ENCODE peak calls at places on chromosomes 1 and 21, in seven cellular contexts. One of them, this sample, is unnamed.
A peak's percentile ranks its signal among the peaks of the same experiment; 100 is the strongest.

GRCh38 chr1:63790989-63791388 is 17.2 kb downstream of the ROR1 start:
- DNase-seq in K562: no peak
- DNase-seq in mesendoderm: no peak
- DNase-seq in H9: no peak
- DNase-seq in IMR-90: no peak
- DNase-seq in neuronal stem cell: no peak
- DNase-seq in NT2/D1: no peak
- DNase-seq in this sample: no peak

GRCh38 chr1:219900201-219900600 is 28.2 kb downstream of the SLC30A10 start:
- DNase-seq in neuronal stem cell: no peak
- DNase-seq in mesendoderm: no peak
- DNase-seq in IMR-90: no peak
- DNase-seq in H9: no peak
- DNase-seq in K562: no peak
- DNase-seq in NT2/D1: no peak
- DNase-seq in this sample: no peak

GRCh38 chr1:178472531-178472930 is 24.2 kb downstream of the CLEC20A start:
- DNase-seq in H9: no peak
- DNase-seq in mesendoderm: no peak
- DNase-seq in K562: no peak
- DNase-seq in neuronal stem cell: no peak
- DNase-seq in NT2/D1: no peak
- DNase-seq in IMR-90: no peak
- DNase-seq in this sample: no peak

GRCh38 chr1:81803423-81804103 is 2.8 kb downstream of the ADGRL2 start:
- DNase-seq in H9: peak; percentile 40
- DNase-seq in IMR-90: peak; percentile 2
- DNase-seq in NT2/D1: peak; percentile 56
- DNase-seq in neuronal stem cell: peak; percentile 77
- DNase-seq in K562: no peak
- DNase-seq in mesendoderm: peak; percentile 88
- DNase-seq in this sample: no peak

GRCh38 chr1:178417858-178418257 is 78.9 kb downstream of the CLEC20A start:
- DNase-seq in neuronal stem cell: no peak
- DNase-seq in K562: no peak
- DNase-seq in NT2/D1: no peak
- DNase-seq in IMR-90: peak; percentile 91
- DNase-seq in H9: no peak
- DNase-seq in mesendoderm: no peak
- DNase-seq in this sample: no peak

GRCh38 chr1:162530318-162530984 is 31.1 kb upstream of the UAP1 start:
- DNase-seq in K562: no peak
- DNase-seq in NT2/D1: peak; percentile 39
- DNase-seq in mesendoderm: peak; percentile 70
- DNase-seq in IMR-90: peak; percentile 22
- DNase-seq in H9: peak; percentile 67
- DNase-seq in neuronal stem cell: peak; percentile 15
- DNase-seq in this sample: no peak

GRCh38 chr1:74799119-74799518 is 66.2 kb downstream of the TYW3 start:
- DNase-seq in neuronal stem cell: no peak
- DNase-seq in IMR-90: no peak
- DNase-seq in mesendoderm: no peak
- DNase-seq in K562: no peak
- DNase-seq in H9: no peak
- DNase-seq in NT2/D1: peak; percentile 23
- DNase-seq in this sample: no peak

GRCh38 chr1:156959414-156959813 is 39.0 kb downstream of the LRRC71 start:
- DNase-seq in IMR-90: peak; percentile 77
- DNase-seq in H9: no peak
- DNase-seq in K562: peak; percentile 44
- DNase-seq in neuronal stem cell: no peak
- DNase-seq in mesendoderm: no peak
- DNase-seq in NT2/D1: no peak
- DNase-seq in this sample: no peak

GRCh38 chr1:153626929-153627796 is at the start of gene S100A13:
- DNase-seq in mesendoderm: peak; percentile 99
- DNase-seq in NT2/D1: peak; percentile 99
- DNase-seq in K562: peak; percentile 95
- DNase-seq in H9: peak; percentile 98
- DNase-seq in IMR-90: peak; percentile 96
- DNase-seq in neuronal stem cell: peak; percentile 90
- DNase-seq in this sample: no peak

GRCh38 chr1:81805537-81806431 is 5.0 kb downstream of the ADGRL2 start:
- DNase-seq in mesendoderm: no peak
- DNase-seq in K562: no peak
- DNase-seq in neuronal stem cell: no peak
- DNase-seq in NT2/D1: no peak
- DNase-seq in IMR-90: no peak
- DNase-seq in H9: no peak
- DNase-seq in this sample: no peak

GRCh38 chr1:204885288-204885711 is 14.6 kb downstream of the NFASC start:
- DNase-seq in K562: no peak
- DNase-seq in IMR-90: no peak
- DNase-seq in neuronal stem cell: no peak
- DNase-seq in NT2/D1: no peak
- DNase-seq in mesendoderm: no peak
- DNase-seq in H9: no peak
- DNase-seq in this sample: no peak

GRCh38 chr1:30328401-30329262 is 394.8 kb downstream of the MATN1 start:
- DNase-seq in H9: no peak
- DNase-seq in neuronal stem cell: no peak
- DNase-seq in NT2/D1: no peak
- DNase-seq in IMR-90: no peak
- DNase-seq in K562: no peak
- DNase-seq in mesendoderm: no peak
- DNase-seq in this sample: no peak

GRCh38 chr1:26537951-26538352 is 8.4 kb downstream of the RPS6KA1 start:
- DNase-seq in K562: peak; percentile 54
- DNase-seq in neuronal stem cell: no peak
- DNase-seq in IMR-90: peak; percentile 45
- DNase-seq in H9: peak; percentile 61
- DNase-seq in NT2/D1: no peak
- DNase-seq in mesendoderm: peak; percentile 80
- DNase-seq in this sample: no peak

GRCh38 chr1:175757381-175758015 is 14.1 kb upstream of the TNR start:
- DNase-seq in H9: peak; percentile 85
- DNase-seq in mesendoderm: peak; percentile 69
- DNase-seq in NT2/D1: peak; percentile 66
- DNase-seq in K562: peak; percentile 76
- DNase-seq in neuronal stem cell: peak; percentile 43
- DNase-seq in IMR-90: no peak
- DNase-seq in this sample: no peak

GRCh38 chr1:80673935-80674597 is 1126.7 kb upstream of the ADGRL2 start:
- DNase-seq in mesendoderm: peak; percentile 42
- DNase-seq in H9: no peak
- DNase-seq in K562: no peak
- DNase-seq in NT2/D1: no peak
- DNase-seq in neuronal stem cell: no peak
- DNase-seq in IMR-90: no peak
- DNase-seq in this sample: no peak

GRCh38 chr1:80666073-80666472 is 1134.7 kb upstream of the ADGRL2 start:
- DNase-seq in NT2/D1: no peak
- DNase-seq in neuronal stem cell: no peak
- DNase-seq in H9: no peak
- DNase-seq in mesendoderm: no peak
- DNase-seq in K562: no peak
- DNase-seq in IMR-90: no peak
- DNase-seq in this sample: no peak

GRCh38 chr1:80668370-80668769 is 1132.4 kb upstream of the ADGRL2 start:
- DNase-seq in neuronal stem cell: no peak
- DNase-seq in NT2/D1: no peak
- DNase-seq in mesendoderm: no peak
- DNase-seq in H9: no peak
- DNase-seq in IMR-90: no peak
- DNase-seq in K562: no peak
- DNase-seq in this sample: no peak
- H3K9ac ChIP-seq in neuronal stem cell: no peak overlapping the region
- H3K9ac ChIP-seq in NT2/D1: no peak overlapping the region
- H3K9ac ChIP-seq in mesendoderm: no peak overlapping the region
- H3K9ac ChIP-seq in H9: no peak overlapping the region
- H3K9ac ChIP-seq in IMR-90: no peak overlapping the region
- H3K9ac ChIP-seq in K562: no peak overlapping the region
- H3K9ac ChIP-seq in this sample: no peak overlapping the region

GRCh38 chr1:24659993-24660665 is 17.0 kb downstream of the SRRM1 start:
- DNase-seq in mesendoderm: no peak
- DNase-seq in H9: no peak
- DNase-seq in neuronal stem cell: no peak
- DNase-seq in NT2/D1: no peak
- DNase-seq in K562: no peak
- DNase-seq in IMR-90: no peak
- DNase-seq in this sample: no peak
- H3K9ac ChIP-seq in mesendoderm: no peak overlapping the region
- H3K9ac ChIP-seq in H9: no peak overlapping the region
- H3K9ac ChIP-seq in neuronal stem cell: no peak overlapping the region
- H3K9ac ChIP-seq in NT2/D1: no peak overlapping the region
- H3K9ac ChIP-seq in K562: no peak overlapping the region
- H3K9ac ChIP-seq in IMR-90: no peak overlapping the region
- H3K9ac ChIP-seq in this sample: no peak overlapping the region

GRCh38 chr21:44933938-44934260 is 5.9 kb upstream of the SLX9 start:
- DNase-seq in H9: no peak
- DNase-seq in NT2/D1: no peak
- DNase-seq in IMR-90: no peak
- DNase-seq in K562: no peak
- DNase-seq in neuronal stem cell: no peak
- DNase-seq in mesendoderm: no peak
- DNase-seq in this sample: no peak

GRCh38 chr21:44933199-44933937 is 6.5 kb upstream of the SLX9 start:
- DNase-seq in NT2/D1: no peak
- DNase-seq in IMR-90: no peak
- DNase-seq in mesendoderm: no peak
- DNase-seq in H9: no peak
- DNase-seq in neuronal stem cell: no peak
- DNase-seq in K562: no peak
- DNase-seq in this sample: no peak

GRCh38 chr21:44934276-44934675 is 5.6 kb upstream of the SLX9 start:
- DNase-seq in NT2/D1: no peak
- DNase-seq in H9: no peak
- DNase-seq in mesendoderm: no peak
- DNase-seq in IMR-90: no peak
- DNase-seq in neuronal stem cell: no peak
- DNase-seq in K562: no peak
- DNase-seq in this sample: no peak

GRCh38 chr21:44935533-44935927 is 4.3 kb upstream of the SLX9 start:
- DNase-seq in IMR-90: no peak
- DNase-seq in K562: peak; percentile 40
- DNase-seq in neuronal stem cell: no peak
- DNase-seq in NT2/D1: no peak
- DNase-seq in H9: no peak
- DNase-seq in mesendoderm: no peak
- DNase-seq in this sample: no peak

GRCh38 chr21:44934797-44935532 is 4.9 kb upstream of the SLX9 start:
- DNase-seq in mesendoderm: no peak
- DNase-seq in H9: no peak
- DNase-seq in neuronal stem cell: no peak
- DNase-seq in K562: no peak
- DNase-seq in NT2/D1: no peak
- DNase-seq in IMR-90: no peak
- DNase-seq in this sample: no peak
- H3K9ac ChIP-seq in mesendoderm: no peak overlapping the region
- H3K9ac ChIP-seq in H9: no peak overlapping the region
- H3K9ac ChIP-seq in neuronal stem cell: no peak overlapping the region
- H3K9ac ChIP-seq in K562: peak overlapping the region; percentile 7
- H3K9ac ChIP-seq in NT2/D1: no peak overlapping the region
- H3K9ac ChIP-seq in IMR-90: no peak overlapping the region
- H3K9ac ChIP-seq in this sample: no peak overlapping the region

DNA sequence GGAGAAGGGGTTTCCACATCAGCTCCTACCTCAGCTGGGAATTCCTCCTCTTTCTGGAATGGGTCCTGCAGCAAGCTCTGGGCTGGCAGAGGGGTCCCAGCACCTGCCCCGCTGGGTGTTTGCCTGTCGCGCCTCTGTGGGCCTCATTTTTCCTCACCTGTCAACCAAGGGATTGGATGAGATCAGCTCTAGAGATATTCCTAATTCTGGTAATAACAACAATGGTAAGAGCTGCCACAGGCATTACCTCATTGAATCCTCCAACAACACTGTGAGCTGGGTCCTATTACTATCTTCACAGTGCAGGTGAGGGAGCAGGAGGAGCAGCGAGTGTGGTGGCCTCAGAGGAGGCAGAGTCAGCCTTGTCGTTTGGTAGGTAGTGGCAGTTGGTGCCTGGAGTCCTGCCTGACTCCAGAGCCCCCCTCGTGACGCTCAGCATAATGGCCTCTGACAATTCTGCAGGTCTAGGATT is 23.3 kb upstream of the PAX7 start:
- DNase-seq in IMR-90: no peak
- DNase-seq in H9: no peak
- DNase-seq in neuronal stem cell: no peak
- DNase-seq in NT2/D1: no peak
- DNase-seq in K562: no peak
- DNase-seq in mesendoderm: no peak
- DNase-seq in this sample: no peak
- H3K9ac ChIP-seq in IMR-90: no peak overlapping the region
- H3K9ac ChIP-seq in H9: no peak overlapping the region
- H3K9ac ChIP-seq in neuronal stem cell: peak overlapping the region; percentile 30
- H3K9ac ChIP-seq in NT2/D1: no peak overlapping the region
- H3K9ac ChIP-seq in K562: no peak overlapping the region
- H3K9ac ChIP-seq in mesendoderm: no peak overlapping the region
- H3K9ac ChIP-seq in this sample: peak overlapping the region; percentile 60

DNA sequence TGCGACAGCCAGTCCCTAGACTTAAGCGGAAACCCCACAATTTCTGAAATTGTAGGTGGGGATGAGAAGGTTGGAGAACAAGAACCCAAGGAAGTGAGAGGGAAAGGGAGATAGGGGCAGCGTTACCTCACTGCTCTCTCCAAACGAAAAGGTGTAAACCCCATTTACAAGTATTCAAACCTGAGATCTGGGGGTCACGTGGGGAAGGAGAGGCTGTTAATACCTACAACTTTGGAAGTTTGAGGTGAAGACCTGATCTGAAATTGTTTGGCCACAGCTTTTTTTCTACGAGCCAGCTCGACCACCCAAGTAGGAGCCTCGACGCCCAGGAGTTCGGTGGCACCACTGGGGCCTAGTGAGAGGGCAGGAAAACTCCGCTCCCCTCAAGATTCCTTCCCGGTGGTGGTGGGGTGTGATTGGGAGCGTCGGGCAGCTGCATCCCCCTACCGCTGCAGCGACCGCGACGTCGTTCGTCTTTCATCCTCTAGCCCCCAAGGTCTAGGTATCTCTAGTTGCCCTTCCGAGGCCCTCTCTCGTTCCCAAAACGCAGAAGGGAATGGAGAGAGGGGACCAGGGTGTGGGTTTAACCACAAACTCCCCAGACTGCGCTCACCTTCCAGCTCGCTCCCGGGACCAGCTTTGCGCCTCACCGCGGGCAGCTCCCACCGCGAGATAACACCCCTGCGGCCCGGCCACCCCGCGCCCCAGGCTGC is 907 bp downstream of the PTPN14 start:
- DNase-seq in H9: no peak
- DNase-seq in mesendoderm: peak; percentile 53
- DNase-seq in NT2/D1: peak; percentile 25
- DNase-seq in IMR-90: no peak
- DNase-seq in K562: no peak
- DNase-seq in neuronal stem cell: no peak
- DNase-seq in this sample: no peak
- H3K9ac ChIP-seq in H9: peak overlapping the region; percentile 97
- H3K9ac ChIP-seq in mesendoderm: peak overlapping the region; percentile 95
- H3K9ac ChIP-seq in NT2/D1: peak overlapping the region; percentile 98
- H3K9ac ChIP-seq in IMR-90: peak overlapping the region; percentile 93
- H3K9ac ChIP-seq in K562: no peak overlapping the region
- H3K9ac ChIP-seq in neuronal stem cell: peak overlapping the region; percentile 93
- H3K9ac ChIP-seq in this sample: peak overlapping the region; percentile 88

GRCh38 chr1:229694053-229694693 is 68.1 kb downstream of the URB2 start:
- DNase-seq in K562: no peak
- DNase-seq in NT2/D1: peak; percentile 68
- DNase-seq in IMR-90: peak; percentile 81
- DNase-seq in H9: peak; percentile 88
- DNase-seq in neuronal stem cell: peak; percentile 42
- DNase-seq in mesendoderm: peak; percentile 93
- DNase-seq in this sample: no peak
- H3K9ac ChIP-seq in K562: no peak overlapping the region
- H3K9ac ChIP-seq in NT2/D1: peak overlapping the region; percentile 6
- H3K9ac ChIP-seq in IMR-90: no peak overlapping the region
- H3K9ac ChIP-seq in H9: no peak overlapping the region
- H3K9ac ChIP-seq in neuronal stem cell: no peak overlapping the region
- H3K9ac ChIP-seq in mesendoderm: no peak overlapping the region
- H3K9ac ChIP-seq in this sample: no peak overlapping the region